ENCODE peak calls at places on chromosomes 2 and 18, in six cellular contexts. One of them, this sample, is unnamed.

GRCh38 chr2:108583903-108584520 is 49.7 kb downstream of the LIMS1 start:
- DNase-seq in tibial artery: no peak
- DNase-seq in A549: peak
- DNase-seq in kidney epithelial cell: no peak
- DNase-seq in cardiac fibroblast: peak
- DNase-seq in choroid plexus epithelial cell: peak
- DNase-seq in this sample: no peak

GRCh38 chr2:30752811-30753210 is 54.4 kb downstream of the CAPN13 start:
- DNase-seq in tibial artery: no peak
- DNase-seq in cardiac fibroblast: no peak
- DNase-seq in choroid plexus epithelial cell: no peak
- DNase-seq in kidney epithelial cell: no peak
- DNase-seq in A549: no peak
- DNase-seq in this sample: no peak

GRCh38 chr2:46342566-46343315 is 45.5 kb downstream of the EPAS1 start:
- DNase-seq in cardiac fibroblast: no peak
- DNase-seq in A549: no peak
- DNase-seq in kidney epithelial cell: no peak
- DNase-seq in choroid plexus epithelial cell: no peak
- DNase-seq in tibial artery: no peak
- DNase-seq in this sample: no peak

GRCh38 chr18:12391487-12392136 is 14.6 kb upstream of the AFG3L2 start:
- DNase-seq in kidney epithelial cell: no peak
- DNase-seq in cardiac fibroblast: peak
- DNase-seq in tibial artery: peak
- DNase-seq in A549: peak
- DNase-seq in choroid plexus epithelial cell: peak
- DNase-seq in this sample: no peak

GRCh38 chr18:10530852-10531251 is 5.0 kb downstream of the NAPG start:
- DNase-seq in tibial artery: no peak
- DNase-seq in choroid plexus epithelial cell: peak
- DNase-seq in A549: no peak
- DNase-seq in kidney epithelial cell: no peak
- DNase-seq in cardiac fibroblast: peak
- DNase-seq in this sample: no peak

GRCh38 chr2:219901155-219901554 is 273.7 kb downstream of the SLC4A3 start:
- DNase-seq in tibial artery: no peak
- DNase-seq in kidney epithelial cell: no peak
- DNase-seq in cardiac fibroblast: no peak
- DNase-seq in choroid plexus epithelial cell: no peak
- DNase-seq in A549: no peak
- DNase-seq in this sample: no peak

GRCh38 chr2:237629739-237630138 is 2.4 kb downstream of the LRRFIP1 start:
- DNase-seq in tibial artery: no peak
- DNase-seq in cardiac fibroblast: peak
- DNase-seq in A549: no peak
- DNase-seq in choroid plexus epithelial cell: peak
- DNase-seq in kidney epithelial cell: peak
- DNase-seq in this sample: no peak

GRCh38 chr2:179837408-179837807 is 24.0 kb downstream of the ZNF385B start:
- DNase-seq in choroid plexus epithelial cell: peak
- DNase-seq in tibial artery: no peak
- DNase-seq in kidney epithelial cell: peak
- DNase-seq in A549: no peak
- DNase-seq in cardiac fibroblast: peak
- DNase-seq in this sample: peak

GRCh38 chr2:197073701-197074433 is 147.4 kb upstream of the PGAP1 start:
- DNase-seq in A549: no peak
- DNase-seq in choroid plexus epithelial cell: peak
- DNase-seq in kidney epithelial cell: no peak
- DNase-seq in tibial artery: peak
- DNase-seq in cardiac fibroblast: peak
- DNase-seq in this sample: no peak

GRCh38 chr18:934518-935123 is 29.9 kb downstream of the ADCYAP1 start:
- DNase-seq in cardiac fibroblast: no peak
- DNase-seq in tibial artery: no peak
- DNase-seq in choroid plexus epithelial cell: peak
- DNase-seq in kidney epithelial cell: no peak
- DNase-seq in A549: no peak
- DNase-seq in this sample: no peak

GRCh38 chr2:75053484-75054112 is 95.2 kb downstream of the POLE4 start:
- DNase-seq in choroid plexus epithelial cell: peak
- DNase-seq in A549: peak
- DNase-seq in tibial artery: no peak
- DNase-seq in cardiac fibroblast: peak
- DNase-seq in kidney epithelial cell: no peak
- DNase-seq in this sample: no peak

GRCh38 chr18:57627488-57627887 is 5.9 kb upstream of the NARS1 start:
- DNase-seq in choroid plexus epithelial cell: peak
- DNase-seq in A549: no peak
- DNase-seq in tibial artery: no peak
- DNase-seq in cardiac fibroblast: peak
- DNase-seq in kidney epithelial cell: peak
- DNase-seq in this sample: no peak

GRCh38 chr2:19146867-19147266 is 211.6 kb downstream of the OSR1 start:
- DNase-seq in choroid plexus epithelial cell: no peak
- DNase-seq in A549: no peak
- DNase-seq in kidney epithelial cell: no peak
- DNase-seq in cardiac fibroblast: no peak
- DNase-seq in tibial artery: no peak
- DNase-seq in this sample: no peak

GRCh38 chr18:7038330-7038846 is 79.2 kb downstream of the LAMA1 start:
- DNase-seq in cardiac fibroblast: peak
- DNase-seq in tibial artery: peak
- DNase-seq in choroid plexus epithelial cell: peak
- DNase-seq in kidney epithelial cell: peak
- DNase-seq in A549: no peak
- DNase-seq in this sample: peak

GRCh38 chr2:189327879-189328351 is 113.4 kb upstream of the WDR75 start:
- DNase-seq in tibial artery: no peak
- DNase-seq in kidney epithelial cell: no peak
- DNase-seq in A549: no peak
- DNase-seq in choroid plexus epithelial cell: peak
- DNase-seq in cardiac fibroblast: peak
- DNase-seq in this sample: peak

GRCh38 chr2:203763425-203764272 is 57.2 kb downstream of the CD28 start:
- DNase-seq in A549: no peak
- DNase-seq in kidney epithelial cell: no peak
- DNase-seq in tibial artery: no peak
- DNase-seq in choroid plexus epithelial cell: no peak
- DNase-seq in cardiac fibroblast: no peak
- DNase-seq in this sample: no peak

GRCh38 chr18:48813833-48814489 is 136.8 kb downstream of the SMAD7 start:
- DNase-seq in kidney epithelial cell: no peak
- DNase-seq in cardiac fibroblast: peak
- DNase-seq in choroid plexus epithelial cell: no peak
- DNase-seq in tibial artery: peak
- DNase-seq in A549: no peak
- DNase-seq in this sample: no peak

GRCh38 chr2:88654714-88655113 is 27.4 kb upstream of the EIF2AK3 start:
- DNase-seq in choroid plexus epithelial cell: peak
- DNase-seq in cardiac fibroblast: peak
- DNase-seq in kidney epithelial cell: no peak
- DNase-seq in tibial artery: no peak
- DNase-seq in A549: no peak
- DNase-seq in this sample: no peak

GRCh38 chr2:225670111-225670974 is 270.8 kb downstream of the NYAP2 start:
- DNase-seq in cardiac fibroblast: peak
- DNase-seq in kidney epithelial cell: no peak
- DNase-seq in choroid plexus epithelial cell: peak
- DNase-seq in A549: peak
- DNase-seq in tibial artery: no peak
- DNase-seq in this sample: no peak

DNA sequence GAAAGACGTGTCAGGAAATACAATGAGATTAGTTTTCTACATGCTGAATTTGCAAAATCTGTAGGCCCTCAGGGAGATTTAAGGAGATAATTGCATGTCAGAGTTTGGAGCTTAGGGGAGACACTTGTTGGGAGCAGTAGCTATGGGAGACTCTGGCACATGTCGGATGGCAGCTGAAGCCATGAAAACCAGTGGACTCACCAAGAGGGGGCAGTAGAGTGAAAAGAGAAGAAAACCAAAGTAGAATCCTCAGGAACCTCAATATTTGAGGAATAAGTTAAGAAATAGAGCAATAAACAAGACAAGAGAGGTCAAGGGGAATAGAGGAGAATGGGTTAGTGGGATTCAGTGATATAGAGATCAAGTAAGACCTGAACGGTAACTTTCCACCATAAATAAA is 24.8 kb downstream of the RUFY4 start:
- DNase-seq in tibial artery: no peak
- DNase-seq in cardiac fibroblast: no peak
- DNase-seq in kidney epithelial cell: no peak
- DNase-seq in A549: no peak
- DNase-seq in choroid plexus epithelial cell: no peak
- DNase-seq in this sample: no peak
- TF ChIP-seq CTCF in tibial artery: no peak
- TF ChIP-seq CTCF in cardiac fibroblast: no peak
- TF ChIP-seq CTCF in kidney epithelial cell: no peak
- TF ChIP-seq CTCF in A549: no peak
- TF ChIP-seq CTCF in choroid plexus epithelial cell: peak
- TF ChIP-seq CTCF in this sample: no peak

GRCh38 chr2:84697895-84698294 is 181.6 kb downstream of the DNAH6 start:
- DNase-seq in kidney epithelial cell: peak
- DNase-seq in choroid plexus epithelial cell: peak
- DNase-seq in cardiac fibroblast: peak
- DNase-seq in A549: no peak
- DNase-seq in tibial artery: no peak
- DNase-seq in this sample: no peak

GRCh38 chr2:84700006-84700405 is 180.9 kb downstream of the TRABD2A start:
- DNase-seq in tibial artery: no peak
- DNase-seq in kidney epithelial cell: no peak
- DNase-seq in cardiac fibroblast: no peak
- DNase-seq in A549: no peak
- DNase-seq in choroid plexus epithelial cell: no peak
- DNase-seq in this sample: no peak

GRCh38 chr2:84694088-84694622 is 177.9 kb downstream of the DNAH6 start:
- DNase-seq in kidney epithelial cell: no peak
- DNase-seq in tibial artery: no peak
- DNase-seq in choroid plexus epithelial cell: no peak
- DNase-seq in A549: no peak
- DNase-seq in cardiac fibroblast: no peak
- DNase-seq in this sample: no peak
- H3K4me3 ChIP-seq in kidney epithelial cell: no peak
- H3K4me3 ChIP-seq in tibial artery: no peak
- H3K4me3 ChIP-seq in choroid plexus epithelial cell: no peak
- H3K4me3 ChIP-seq in A549: no peak
- H3K4me3 ChIP-seq in cardiac fibroblast: no peak
- H3K4me3 ChIP-seq in this sample: no peak

GRCh38 chr2:37005118-37005868 is 39.0 kb upstream of the STRN start:
- DNase-seq in kidney epithelial cell: no peak
- DNase-seq in cardiac fibroblast: peak
- DNase-seq in choroid plexus epithelial cell: peak
- DNase-seq in tibial artery: no peak
- DNase-seq in A549: no peak
- DNase-seq in this sample: no peak
- TF ChIP-seq CTCF in kidney epithelial cell: peak
- TF ChIP-seq CTCF in cardiac fibroblast: peak
- TF ChIP-seq CTCF in choroid plexus epithelial cell: peak
- TF ChIP-seq CTCF in tibial artery: no peak
- TF ChIP-seq CTCF in A549: peak
- TF ChIP-seq CTCF in this sample: no peak

DNA sequence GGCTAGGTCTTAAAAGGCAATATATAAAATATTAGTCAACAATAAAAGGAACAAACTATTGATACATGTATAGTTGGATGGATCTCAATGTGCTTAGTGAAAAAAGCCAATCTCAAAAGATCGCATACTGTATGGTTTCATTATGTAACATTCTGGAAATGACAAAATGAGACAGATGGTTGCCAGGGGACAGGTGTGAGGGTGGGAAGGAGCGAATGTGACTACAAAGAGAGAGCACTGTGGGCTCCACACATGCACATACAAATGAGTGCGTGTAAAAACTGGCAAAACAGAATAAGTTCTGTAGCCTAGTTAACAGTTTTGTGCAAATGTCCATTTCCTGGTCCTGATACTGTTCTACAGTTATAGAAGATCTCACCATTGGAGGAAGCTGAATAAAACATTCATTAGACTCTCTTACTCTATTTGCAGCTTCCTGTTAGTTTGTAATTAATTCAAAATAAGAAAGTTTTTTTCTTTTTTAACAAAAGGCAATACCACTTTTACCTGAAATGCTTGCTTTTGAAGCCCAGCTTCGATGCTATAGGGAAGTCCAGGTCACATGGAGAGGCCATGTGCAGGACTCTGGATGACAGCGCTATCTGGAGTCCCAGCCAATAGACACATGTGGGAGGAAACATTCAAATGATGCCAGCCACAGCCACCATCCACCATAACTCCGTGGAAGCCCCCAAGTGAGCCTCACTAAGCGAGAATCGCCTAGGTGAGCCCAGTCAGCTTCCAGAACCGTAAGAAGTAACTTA is 21.0 kb upstream of the C2orf80 start:
- DNase-seq in choroid plexus epithelial cell: no peak
- DNase-seq in cardiac fibroblast: no peak
- DNase-seq in kidney epithelial cell: no peak
- DNase-seq in A549: no peak
- DNase-seq in tibial artery: no peak
- DNase-seq in this sample: no peak
- H3K4me3 ChIP-seq in choroid plexus epithelial cell: no peak
- H3K4me3 ChIP-seq in cardiac fibroblast: no peak
- H3K4me3 ChIP-seq in kidney epithelial cell: no peak
- H3K4me3 ChIP-seq in A549: no peak
- H3K4me3 ChIP-seq in tibial artery: no peak
- H3K4me3 ChIP-seq in this sample: no peak

GRCh38 chr2:21928292-21928691 is 804.5 kb downstream of the TDRD15 start:
- DNase-seq in cardiac fibroblast: peak
- DNase-seq in choroid plexus epithelial cell: peak
- DNase-seq in A549: no peak
- DNase-seq in tibial artery: no peak
- DNase-seq in kidney epithelial cell: no peak
- DNase-seq in this sample: no peak
- TF ChIP-seq CTCF in cardiac fibroblast: peak
- TF ChIP-seq CTCF in choroid plexus epithelial cell: peak
- TF ChIP-seq CTCF in A549: no peak
- TF ChIP-seq CTCF in tibial artery: no peak
- TF ChIP-seq CTCF in kidney epithelial cell: no peak
- TF ChIP-seq CTCF in this sample: no peak

GRCh38 chr18:31171159-31171839 is 8.6 kb upstream of the DSC1 start:
- DNase-seq in choroid plexus epithelial cell: no peak
- DNase-seq in tibial artery: no peak
- DNase-seq in A549: no peak
- DNase-seq in cardiac fibroblast: no peak
- DNase-seq in kidney epithelial cell: no peak
- DNase-seq in this sample: no peak
- H3K4me3 ChIP-seq in choroid plexus epithelial cell: no peak
- H3K4me3 ChIP-seq in tibial artery: no peak
- H3K4me3 ChIP-seq in A549: no peak
- H3K4me3 ChIP-seq in cardiac fibroblast: no peak
- H3K4me3 ChIP-seq in kidney epithelial cell: no peak
- H3K4me3 ChIP-seq in this sample: no peak

GRCh38 chr2:107338571-107338970 is 452.6 kb upstream of the ST6GAL2 start:
- DNase-seq in A549: no peak
- DNase-seq in tibial artery: no peak
- DNase-seq in choroid plexus epithelial cell: no peak
- DNase-seq in kidney epithelial cell: no peak
- DNase-seq in cardiac fibroblast: no peak
- DNase-seq in this sample: no peak
- TF ChIP-seq CTCF in A549: no peak
- TF ChIP-seq CTCF in tibial artery: no peak
- TF ChIP-seq CTCF in choroid plexus epithelial cell: no peak
- TF ChIP-seq CTCF in kidney epithelial cell: no peak
- TF ChIP-seq CTCF in cardiac fibroblast: no peak
- TF ChIP-seq CTCF in this sample: no peak

This sample was measured in AG04449.